ENCODE peak calls at places on chromosomes 16 and 17, in nine cellular contexts. X, S, H, R, N, C, U, V and M are unnamed samples.

GRCh38 chr17:64092952-64093451 is 36.9 kb downstream of the ERN1 start:
- DNase-seq in S (no peak), X (peak), U (no peak), C (no peak), H (no peak), V (peak), N (peak), R (no peak), M (no peak)

GRCh38 chr16:1713933-1714332 is 7.9 kb downstream of the MAPK8IP3 start:
- DNase-seq in C (no peak), V (no peak), H (no peak), R (no peak), N (no peak), S (no peak), X (no peak), U (peak), M (no peak)

GRCh38 chr16:49354991-49355390 is 18.6 kb upstream of the C16orf78 start:
- DNase-seq in V (no peak), C (no peak), H (no peak), S (no peak), U (no peak), X (no peak), R (no peak), N (no peak), M (no peak)

GRCh38 chr16:3058173-3059030 is 7.0 kb upstream of the IL32 start:
- DNase-seq in S (no peak), C (peak), N (peak), R (no peak), V (no peak), U (peak), X (peak), H (no peak), M (peak)

GRCh38 chr16:11946433-11946832 is 4.6 kb upstream of the NPIPB2 start:
- DNase-seq in H (no peak), X (no peak), C (no peak), U (no peak), N (no peak), V (no peak), R (no peak), S (no peak), M (no peak)

GRCh38 chr17:17018021-17018441 is 24.2 kb upstream of the MPRIP start:
- DNase-seq in N (no peak), R (no peak), X (no peak), U (no peak), S (no peak), H (no peak), C (no peak), V (no peak), M (no peak)

GRCh38 chr17:2457913-2458312 is 53.8 kb downstream of the METTL16 start:
- DNase-seq in S (no peak), H (no peak), U (no peak), C (no peak), R (no peak), V (no peak), N (no peak), X (no peak), M (no peak)

GRCh38 chr16:13873835-13874438 is 46.0 kb upstream of the ERCC4 start:
- DNase-seq in N (peak), S (no peak), R (no peak), V (no peak), X (no peak), U (peak), C (peak), H (peak), M (peak)

GRCh38 chr16:66502020-66502913 is 47.7 kb downstream of the TK2 start:
- DNase-seq in R (no peak), C (no peak), S (no peak), N (peak), U (no peak), V (no peak), X (peak), H (no peak), M (no peak)

GRCh38 chr16:56636616-56637413 is 1.7 kb upstream of the MT1A start:
- DNase-seq in H (no peak), C (no peak), U (no peak), V (no peak), X (no peak), N (no peak), R (no peak), S (no peak), M (no peak)

GRCh38 chr17:73194514-73195222 is 1.8 kb downstream of the COG1 start:
- DNase-seq in H (no peak), C (peak), V (no peak), X (no peak), U (no peak), N (peak), S (no peak), R (no peak), M (no peak)

GRCh38 chr17:17134952-17135340 is 71.2 kb downstream of the PLD6 start:
- DNase-seq in R (no peak), C (no peak), U (no peak), H (peak), V (no peak), X (no peak), N (no peak), S (no peak), M (no peak)

GRCh38 chr17:41773190-41773588 is 13.3 kb downstream of the JUP start:
- DNase-seq in V (peak), X (peak), C (peak), N (peak), R (no peak), U (peak), S (no peak), H (no peak), M (peak)

GRCh38 chr17:20967776-20968175 is 75.0 kb downstream of the USP22 start:
- DNase-seq in V (no peak), C (no peak), X (no peak), N (no peak), R (no peak), S (no peak), U (no peak), H (no peak), M (no peak)

GRCh38 chr16:50066482-50067289 is 916 bp downstream of the HEATR3 start:
- DNase-seq in V (no peak), X (no peak), C (no peak), U (no peak), S (no peak), H (no peak), N (no peak), R (peak), M (no peak)

GRCh38 chr16:85908889-85909584 is 10.1 kb downstream of the IRF8 start:
- DNase-seq in U (no peak), H (no peak), S (no peak), R (no peak), X (no peak), N (no peak), V (no peak), C (no peak), M (no peak)

GRCh38 chr17:65092262-65092661 is 35.7 kb upstream of the GNA13 start:
- DNase-seq in U (no peak), R (no peak), S (no peak), H (no peak), X (no peak), N (peak), V (no peak), C (peak), M (no peak)